ENCODE peak calls at places on chromosomes 5 and 9, in ten cellular contexts. E is fibroblast of lung; C is pancreas; M is fibroblast of the aortic adventitia; K is dorsolateral prefrontal cortex; G is osteocyte; O is H9; S is CD8-positive, alpha-beta T cell; L is lower lobe of right lung; Q is IMR-90. B is an unnamed sample.

GRCh38 chr5:58666598-58667595 is 84.0 kb downstream of the RAB3C start:
- DNase-seq in E (no peak), Q (no peak), G (no peak), O (no peak), K (no peak), M (no peak), C (no peak), S (no peak), L (no peak), B (no peak)

GRCh38 chr9:94772654-94773303 is 46.3 kb downstream of the AOPEP start:
- DNase-seq in O (no peak), M (peak), S (no peak), E (peak), G (no peak), L (no peak), Q (peak), K (peak), C (no peak), B (peak)

GRCh38 chr5:152124413-152125082 is 199.9 kb upstream of the GLRA1 start:
- DNase-seq in M (no peak), C (no peak), Q (no peak), L (no peak), K (no peak), E (no peak), G (no peak), O (peak), S (no peak), B (no peak)

GRCh38 chr5:160298189-160298588 is 14.2 kb downstream of the CCNJL start:
- DNase-seq in E (no peak), L (peak), Q (no peak), O (no peak), C (no peak), G (no peak), K (no peak), S (no peak), M (no peak), B (no peak)

GRCh38 chr9:118595719-118596305 is 773.4 kb downstream of the BRINP1 start:
- DNase-seq in K (peak), S (no peak), E (peak), L (no peak), O (peak), C (no peak), G (no peak), M (peak), Q (no peak), B (no peak)

GRCh38 chr5:40834391-40834848 is 602 bp downstream of the RPL37 start:
- DNase-seq in E (peak), K (no peak), M (peak), S (peak), G (no peak), O (no peak), L (no peak), Q (peak), C (no peak), B (no peak)

GRCh38 chr5:5721881-5722280 is 299.4 kb downstream of the ICE1 start:
- DNase-seq in M (no peak), O (no peak), S (no peak), C (no peak), E (no peak), G (no peak), K (no peak), L (no peak), Q (no peak), B (no peak)

GRCh38 chr5:168022761-168023160 is 268.7 kb upstream of the WWC1 start:
- DNase-seq in E (no peak), L (no peak), M (no peak), S (no peak), O (no peak), Q (no peak), G (no peak), K (no peak), C (no peak), B (no peak)

GRCh38 chr5:53063176-53063575 is 46.4 kb downstream of the MOCS2 start:
- DNase-seq in K (no peak), C (no peak), M (peak), O (no peak), E (no peak), S (no peak), G (no peak), L (no peak), Q (peak), B (no peak)

GRCh38 chr5:16673241-16673998 is 56.6 kb upstream of the RETREG1 start:
- DNase-seq in S (peak), C (no peak), M (no peak), L (no peak), E (no peak), Q (no peak), O (no peak), G (no peak), K (no peak), B (no peak)

GRCh38 chr5:100646011-100646410 is 110.8 kb downstream of the FAM174A start:
- DNase-seq in M (no peak), C (no peak), S (no peak), O (no peak), Q (no peak), K (no peak), G (no peak), E (no peak), L (no peak), B (no peak)

GRCh38 chr5:30809907-30810306 is 383.6 kb upstream of the CDH6 start:
- DNase-seq in M (no peak), G (no peak), K (no peak), O (no peak), S (no peak), C (no peak), E (no peak), Q (no peak), L (no peak), B (no peak)

GRCh38 chr9:120928720-120929389 is 2.3 kb upstream of the TRAF1 start:
- DNase-seq in G (no peak), O (peak), M (peak), S (peak), L (peak), K (peak), E (no peak), Q (no peak), C (peak), B (no peak)

GRCh38 chr5:125326114-125326513 is 579.7 kb upstream of the ZNF608 start:
- DNase-seq in O (no peak), G (no peak), M (peak), K (no peak), C (peak), E (peak), S (no peak), L (no peak), Q (peak), B (peak)

GRCh38 chr5:54832066-54832465 is 153.3 kb downstream of the ESM1 start:
- DNase-seq in K (no peak), G (no peak), O (no peak), C (no peak), M (peak), E (peak), Q (peak), S (no peak), L (no peak), B (peak)

GRCh38 chr5:125381290-125381689 is 634.9 kb upstream of the ZNF608 start:
- DNase-seq in K (no peak), S (no peak), Q (no peak), L (no peak), O (no peak), G (no peak), C (no peak), E (no peak), M (no peak), B (no peak)

GRCh38 chr9:13491493-13492424 is 212.3 kb upstream of the MPDZ start:
- DNase-seq in L (no peak), K (no peak), S (no peak), C (no peak), M (no peak), G (no peak), Q (no peak), E (no peak), O (peak), B (no peak)

GRCh38 chr5:173296737-173297676 is 31.2 kb downstream of the STC2 start:
- DNase-seq in C (peak), S (no peak), E (no peak), Q (no peak), M (no peak), O (peak), G (no peak), K (no peak), L (no peak), B (no peak)

GRCh38 chr9:100355561-100355960 is 2.8 kb upstream of the TEX10 start:
- DNase-seq in S (no peak), L (no peak), K (no peak), G (no peak), M (no peak), C (no peak), Q (no peak), O (no peak), E (no peak), B (no peak)

GRCh38 chr9:20043035-20043434 is 254.2 kb upstream of the SLC24A2 start:
- DNase-seq in O (no peak), E (no peak), L (no peak), K (no peak), C (no peak), Q (no peak), M (no peak), S (no peak), G (no peak), B (no peak)

GRCh38 chr5:135217669-135218485 is 181.2 kb downstream of the MACROH2A1 start:
- DNase-seq in C (no peak), M (no peak), O (peak), S (no peak), Q (no peak), G (peak), E (no peak), L (no peak), K (no peak), B (no peak)

GRCh38 chr9:71746023-71746752 is 22.1 kb downstream of the CEMIP2 start:
- DNase-seq in E (peak), Q (no peak), G (no peak), S (no peak), K (no peak), C (no peak), O (no peak), L (no peak), M (no peak), B (no peak)

GRCh38 chr5:172715931-172716682 is 54.9 kb downstream of the DUSP1 start:
- DNase-seq in L (no peak), M (no peak), C (no peak), E (no peak), Q (no peak), K (no peak), O (peak), S (no peak), G (no peak), B (no peak)

GRCh38 chr5:67405755-67406154 is 209.2 kb upstream of the CD180 start:
- DNase-seq in S (no peak), L (no peak), G (no peak), Q (no peak), M (no peak), E (no peak), C (no peak), K (no peak), O (no peak), B (no peak)

GRCh38 chr5:148573374-148573773 is 81.0 kb downstream of the HTR4 start:
- DNase-seq in Q (no peak), L (no peak), O (no peak), G (no peak), K (no peak), E (no peak), S (no peak), M (no peak), C (no peak), B (no peak)

GRCh38 chr9:42852133-42852532 is 668.7 kb downstream of the SPATA31A6 start:
- DNase-seq in G (no peak), S (no peak), M (peak), K (peak), Q (no peak), E (no peak), O (peak), C (peak), L (no peak), B (no peak)

GRCh38 chr5:135599421-135600140 is 20.8 kb upstream of the CXCL14 start:
- DNase-seq in G (peak), M (no peak), C (no peak), E (no peak), S (no peak), O (no peak), Q (no peak), L (no peak), K (no peak), B (no peak)

GRCh38 chr5:73599378-73599777 is 26.6 kb upstream of the ARHGEF28 start:
- DNase-seq in S (no peak), E (no peak), L (no peak), G (no peak), K (no peak), M (no peak), Q (no peak), C (no peak), O (no peak), B (no peak)

GRCh38 chr5:138544171-138545134 is 1.4 kb upstream of the ETF1 start:
- DNase-seq in M (peak), K (no peak), O (no peak), G (no peak), L (no peak), Q (peak), E (peak), S (no peak), C (peak), B (no peak)

GRCh38 chr5:52989781-52990530 is 804 bp downstream of the ITGA2 start:
- DNase-seq in L (peak), O (peak), K (peak), E (peak), C (peak), G (no peak), M (peak), Q (peak), S (peak), B (no peak)

GRCh38 chr9:37984672-37985611 is 81.0 kb upstream of the SLC25A51 start:
- DNase-seq in S (no peak), O (no peak), K (no peak), E (peak), Q (peak), G (no peak), M (peak), L (no peak), C (no peak), B (no peak)

GRCh38 chr5:66929995-66930394 is 266.6 kb downstream of the CD180 start:
- DNase-seq in Q (no peak), M (no peak), S (no peak), K (no peak), L (no peak), C (no peak), O (no peak), E (no peak), G (no peak), B (no peak)

GRCh38 chr9:133403766-133404439 is 13.9 kb downstream of the REXO4 start:
- DNase-seq in G (no peak), O (peak), E (no peak), M (no peak), C (peak), Q (no peak), K (no peak), L (peak), S (peak), B (no peak)
- TF ChIP-seq CTCF in G (peak), O (peak), E (peak), M (peak), C (peak), Q (peak), K (peak), L (peak), S (peak), B (peak)

DNA sequence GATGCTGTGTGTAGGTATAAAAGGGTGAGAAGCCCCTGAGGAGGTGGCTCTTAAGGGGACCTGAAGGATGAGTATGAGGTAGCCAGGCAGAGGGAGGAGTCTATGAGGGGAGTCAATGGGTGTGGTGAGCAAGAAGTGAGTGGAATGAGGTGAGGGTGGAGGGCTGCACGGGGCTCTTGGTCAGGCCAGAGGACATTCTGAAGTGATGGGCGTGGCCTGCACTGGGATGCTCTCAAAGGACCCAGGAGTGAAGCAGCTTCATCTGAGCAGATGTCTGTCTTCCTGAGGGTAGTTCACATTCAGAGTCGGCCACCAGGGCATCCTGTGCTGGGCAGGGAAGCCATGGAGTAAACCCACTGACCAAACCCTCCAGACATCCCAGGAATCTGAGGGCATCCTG is 45.1 kb upstream of the SAP30L start:
- DNase-seq in O (no peak), C (no peak), Q (no peak), L (no peak), M (no peak), S (no peak), G (no peak), K (no peak), E (no peak), B (no peak)
- TF ChIP-seq CTCF in O (no peak), C (no peak), Q (no peak), L (no peak), M (no peak), S (no peak), G (no peak), K (no peak), E (no peak), B (no peak)

DNA sequence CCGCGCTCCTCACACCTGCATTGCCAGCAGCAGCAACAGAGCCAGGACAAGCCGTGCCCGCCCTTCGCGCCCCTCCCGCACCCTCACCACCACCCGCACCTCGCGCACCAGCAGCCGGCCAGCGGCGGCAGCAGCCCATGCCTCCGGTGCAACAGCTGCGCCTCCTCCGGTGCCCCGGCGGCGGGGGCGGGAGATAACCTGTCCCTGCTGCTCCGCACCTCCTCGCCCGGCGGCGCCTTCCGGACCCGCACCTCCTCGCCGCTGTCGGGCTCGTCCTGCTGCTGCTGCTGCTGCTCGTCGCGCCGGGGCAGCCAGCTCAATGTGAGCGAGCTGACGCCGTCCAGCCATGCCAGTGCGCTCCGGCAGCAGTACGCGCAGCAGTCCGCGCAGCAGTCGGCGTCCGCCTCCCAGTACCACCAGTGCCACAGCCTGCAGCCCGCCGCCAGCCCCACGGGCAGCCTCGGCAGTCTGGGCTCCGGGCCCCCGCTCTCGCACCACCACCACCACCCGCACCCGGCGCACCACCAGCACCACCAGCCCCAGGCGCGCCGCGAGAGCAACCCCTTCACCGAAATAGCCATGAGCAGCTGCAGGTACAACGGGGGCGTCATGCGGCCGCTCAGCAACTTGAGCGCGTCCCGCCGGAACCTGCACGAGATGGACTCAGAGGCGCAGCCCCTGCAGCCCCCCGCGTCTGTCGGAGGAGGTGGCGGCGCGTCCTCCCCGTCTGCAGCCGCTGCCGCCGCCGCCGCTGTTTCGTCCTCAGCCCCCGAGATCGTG is 517 bp downstream of the KCNN2 start:
- DNase-seq in K (no peak), C (no peak), M (no peak), Q (peak), S (no peak), E (peak), G (no peak), O (no peak), L (peak), B (no peak)
- TF ChIP-seq CTCF in K (no peak), C (no peak), M (no peak), Q (no peak), S (no peak), E (no peak), G (no peak), O (peak), L (no peak), B (no peak)

GRCh38 chr9:127426756-127427155 is 2.6 kb downstream of the ZNF79 start:
- DNase-seq in S (no peak), K (no peak), M (no peak), E (no peak), C (no peak), G (no peak), O (no peak), L (no peak), Q (no peak), B (no peak)
- TF ChIP-seq CTCF in S (no peak), K (no peak), M (no peak), E (no peak), C (no peak), G (no peak), O (no peak), L (no peak), Q (no peak), B (no peak)

B was measured in AG09319.